ENCODE peak calls at places on chromosomes 2 and 18, in five cellular contexts. T is neural progenitor cell, Y is PC-3, Q is adrenal gland, K is fibroblast of lung. N is an unnamed sample.
A peak's percentile ranks its signal among the peaks of the same experiment; 100 is the strongest.

GRCh38 chr2:64143154-64144056 is 815 bp downstream of the PELI1 start:
- DNase-seq in Y (peak; percentile 41), K (peak; percentile 48), Q (peak; percentile 44), T (peak; percentile 89), N (peak; percentile 76)

GRCh38 chr2:130768191-130768855 is 13.0 kb downstream of the AMER3 start:
- DNase-seq in K (no peak), Q (no peak), T (no peak), Y (no peak), N (peak; percentile 81)

GRCh38 chr18:21599585-21600525 is 649 bp downstream of the ESCO1 start:
- DNase-seq in Q (peak; percentile 65), T (peak; percentile 87), Y (peak; percentile 45), K (no peak), N (peak; percentile 89)

GRCh38 chr18:48375150-48375790 is 33.9 kb downstream of the ZBTB7C start:
- DNase-seq in Y (no peak), T (no peak), K (no peak), Q (no peak), N (no peak)

GRCh38 chr2:179340678-179341077 is 76.0 kb upstream of the SESTD1 start:
- DNase-seq in Y (peak; percentile 56), Q (no peak), T (peak; percentile 36), K (peak; percentile 72), N (no peak)

GRCh38 chr18:3554091-3554601 is 104.2 kb downstream of the TGIF1 start:
- DNase-seq in Q (no peak), Y (no peak), T (peak; percentile 81), K (no peak), N (peak; percentile 48)

GRCh38 chr18:33184178-33184577 is 256.3 kb downstream of the CCDC178 start:
- DNase-seq in Y (peak; percentile 55), Q (no peak), K (peak; percentile 20), T (no peak), N (no peak)

GRCh38 chr18:63700501-63700900 is 2.3 kb upstream of the SERPINB11 start:
- DNase-seq in T (no peak), Y (no peak), K (no peak), Q (no peak), N (no peak)

GRCh38 chr2:239153806-239154591 is 246.8 kb downstream of the HDAC4 start:
- DNase-seq in K (no peak), Y (no peak), T (no peak), Q (peak; percentile 12), N (no peak)

GRCh38 chr2:6224267-6224666 is 532.1 kb downstream of the SOX11 start:
- DNase-seq in K (no peak), Y (no peak), Q (no peak), T (no peak), N (no peak)

GRCh38 chr2:132669854-132670103 is 226 bp downstream of the LYPD1 start:
- DNase-seq in Y (peak; percentile 45), T (peak; percentile 84), K (no peak), Q (no peak), N (no peak)

GRCh38 chr2:108409768-108410167 is 32.0 kb downstream of the SULT1C4 start:
- DNase-seq in T (no peak), K (peak; percentile 47), Y (no peak), Q (no peak), N (no peak)

GRCh38 chr18:76519156-76519549 is 24.1 kb upstream of the ZNF516 start:
- DNase-seq in T (peak; percentile 65), K (peak; percentile 56), Y (no peak), Q (no peak), N (peak; percentile 59)

GRCh38 chr2:44430340-44430739 is 68.6 kb downstream of the CAMKMT start:
- DNase-seq in Q (no peak), T (peak; percentile 79), K (no peak), Y (no peak), N (peak; percentile 56)

GRCh38 chr18:46718501-46719341 is 38.1 kb downstream of the ST8SIA5 start:
- DNase-seq in T (no peak), Q (no peak), Y (peak; percentile 74), K (peak; percentile 68), N (no peak)

GRCh38 chr18:13099113-13099512 is 108.0 kb downstream of the CEP192 start:
- DNase-seq in K (no peak), Y (no peak), Q (no peak), T (no peak), N (no peak)

GRCh38 chr2:151842830-151843668 is 14.8 kb upstream of the ARL5A start:
- DNase-seq in K (no peak), Q (no peak), T (no peak), Y (no peak), N (no peak)

GRCh38 chr2:154452906-154453493 is 245.5 kb upstream of the KCNJ3 start:
- DNase-seq in K (peak; percentile 31), Y (peak; percentile 42), Q (no peak), T (no peak), N (no peak)

GRCh38 chr2:135650721-135651120 is 90.9 kb upstream of the UBXN4 start:
- DNase-seq in Q (no peak), T (no peak), Y (peak; percentile 84), K (no peak), N (no peak)

GRCh38 chr2:144159264-144159663 is 360.7 kb downstream of the ZEB2 start:
- DNase-seq in K (no peak), T (no peak), Y (no peak), Q (no peak), N (no peak)

GRCh38 chr2:29518010-29518409 is 402.8 kb downstream of the CLIP4 start:
- DNase-seq in Q (no peak), Y (peak; percentile 40), K (peak; percentile 34), T (no peak), N (no peak)

GRCh38 chr18:61333271-61333745 is at the start of gene CDH20:
- DNase-seq in T (peak; percentile 79), Q (no peak), K (no peak), Y (no peak), N (peak; percentile 76)

GRCh38 chr2:121390082-121390481 is 105.1 kb upstream of the TFCP2L1 start:
- DNase-seq in Y (no peak), K (no peak), T (no peak), Q (no peak), N (no peak)

GRCh38 chr2:104852161-104852689 is 1.7 kb upstream of the POU3F3 start:
- DNase-seq in K (peak; percentile 7), Y (no peak), Q (no peak), T (peak; percentile 82), N (peak; percentile 77)

GRCh38 chr18:45102863-45103262 is 422.2 kb downstream of the SETBP1 start:
- DNase-seq in T (peak; percentile 1), Q (no peak), K (no peak), Y (no peak), N (peak; percentile 2)

GRCh38 chr2:201798252-201798918 is 8.0 kb upstream of the CDK15 start:
- DNase-seq in K (peak; percentile 74), T (no peak), Q (no peak), Y (peak; percentile 97), N (no peak)

GRCh38 chr2:84132371-84132770 is 326.7 kb downstream of the SUCLG1 start:
- DNase-seq in T (no peak), K (no peak), Q (no peak), Y (no peak), N (no peak)

GRCh38 chr2:66568650-66569300 is 133.8 kb downstream of the MEIS1 start:
- DNase-seq in T (no peak), Q (no peak), Y (no peak), K (no peak), N (no peak)

GRCh38 chr2:138823651-138824050 is 43.5 kb upstream of the NXPH2 start:
- DNase-seq in K (no peak), T (no peak), Q (no peak), Y (no peak), N (no peak)

GRCh38 chr2:99707592-99707991 is 217.8 kb upstream of the REV1 start:
- DNase-seq in Q (no peak), K (peak; percentile 65), T (no peak), Y (no peak), N (no peak)

GRCh38 chr2:195411219-195411687 is 245.8 kb upstream of the SLC39A10 start:
- DNase-seq in Y (peak; percentile 86), Q (no peak), K (peak; percentile 59), T (no peak), N (no peak)

GRCh38 chr2:5696741-5697521 is 4.7 kb downstream of the SOX11 start:
- DNase-seq in Q (no peak), T (peak; percentile 80), Y (no peak), K (peak; percentile 76), N (peak; percentile 87)

GRCh38 chr2:133377021-133377481 is 191.2 kb downstream of the NCKAP5 start:
- DNase-seq in Y (no peak), K (peak; percentile 23), Q (no peak), T (no peak), N (no peak)

GRCh38 chr2:204662956-204663355 is 117.7 kb downstream of the PARD3B start:
- DNase-seq in Y (no peak), K (no peak), T (no peak), Q (no peak), N (no peak)

GRCh38 chr2:128324897-128325410 is 6.3 kb upstream of the HS6ST1 start:
- DNase-seq in T (no peak), K (no peak), Q (no peak), Y (no peak), N (peak; percentile 20)

GRCh38 chr2:68734688-68735525 is at the start of gene ARHGAP25:
- DNase-seq in Y (no peak), K (no peak), Q (no peak), T (no peak), N (no peak)

GRCh38 chr2:47690132-47690531 is 92.8 kb upstream of the MSH6 start:
- DNase-seq in T (no peak), Q (no peak), K (no peak), Y (no peak), N (no peak)
- H3K4me3 ChIP-seq in T (no peak overlapping the region), Q (no peak overlapping the region), K (no peak overlapping the region), Y (no peak overlapping the region), N (no peak overlapping the region)

DNA sequence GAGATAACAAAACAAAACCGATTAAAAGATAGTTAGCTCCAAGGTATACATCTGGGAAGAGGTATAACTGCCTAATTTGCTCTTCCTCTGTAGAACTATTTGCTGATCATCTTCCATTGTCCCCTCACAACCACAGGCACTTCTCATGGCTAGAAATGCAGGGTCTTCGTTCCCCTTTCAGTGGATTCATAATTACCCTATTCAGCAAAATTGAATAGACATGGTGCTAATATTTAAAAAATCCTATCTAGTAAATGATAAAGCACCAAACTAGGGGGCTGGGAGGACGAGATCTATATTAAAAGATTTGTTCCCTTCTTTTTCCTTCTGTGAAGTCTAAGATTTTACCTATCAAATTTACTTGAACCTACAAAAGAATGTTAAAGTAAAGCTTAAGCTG is 30.8 kb upstream of the ADAM17 start:
- DNase-seq in K (no peak), Q (no peak), Y (no peak), T (no peak), N (no peak)
- H3K36me3 ChIP-seq in K (peaks cover 14% of the 10 kb centered on the region), Q (peaks cover 34% of the 10 kb centered on the region), Y (peaks cover 67% of the 10 kb centered on the region), T (peaks cover 51% of the 10 kb centered on the region), N (peaks cover 14% of the 10 kb centered on the region)

GRCh38 chr2:218398437-218399390 is 954 bp upstream of the CTDSP1 start:
- DNase-seq in T (peak; percentile 82), K (peak; percentile 73), Y (peak; percentile 86), Q (peak; percentile 89), N (peak; percentile 92)
- H3K27me3 ChIP-seq in T (peaks cover 44% of the 10 kb centered on the region), K (no peaks in the 10 kb centered on the region), Y (no peaks in the 10 kb centered on the region), Q (no peaks in the 10 kb centered on the region), N (peaks cover 31% of the 10 kb centered on the region)

GRCh38 chr18:7617738-7618422 is 50.8 kb downstream of the PTPRM start:
- DNase-seq in K (peak; percentile 58), Q (no peak), Y (no peak), T (peak; percentile 74), N (no peak)
- H3K4me3 ChIP-seq in K (peak overlapping the region; percentile 2), Q (no peak overlapping the region), Y (no peak overlapping the region), T (peak overlapping the region; percentile 35), N (no peak overlapping the region)